ENCODE peak calls at places on chromosomes 6 and 20, in four cellular contexts. One of them, this sample, is unnamed.

GRCh38 chr20:50146732-50147662 is 6.5 kb downstream of the PEDS1 start:
- DNase-seq in choroid plexus epithelial cell: no peak
- DNase-seq in tibial nerve: no peak
- DNase-seq in AG04450: no peak
- DNase-seq in this sample: peak

GRCh38 chr6:39920147-39920546 is 14.1 kb downstream of the MOCS1 start:
- DNase-seq in AG04450: no peak
- DNase-seq in choroid plexus epithelial cell: no peak
- DNase-seq in tibial nerve: no peak
- DNase-seq in this sample: no peak

GRCh38 chr6:163570579-163571231 is 156.2 kb downstream of the QKI start:
- DNase-seq in tibial nerve: no peak
- DNase-seq in choroid plexus epithelial cell: peak
- DNase-seq in AG04450: no peak
- DNase-seq in this sample: no peak

GRCh38 chr6:63565058-63565726 is 7.1 kb upstream of the LOC128125822 start:
- DNase-seq in choroid plexus epithelial cell: no peak
- DNase-seq in AG04450: no peak
- DNase-seq in tibial nerve: no peak
- DNase-seq in this sample: no peak

GRCh38 chr20:51023617-51024155 is 779 bp upstream of the KCNG1 start:
- DNase-seq in tibial nerve: no peak
- DNase-seq in choroid plexus epithelial cell: no peak
- DNase-seq in AG04450: no peak
- DNase-seq in this sample: no peak

GRCh38 chr20:63381781-63382431 is 20.8 kb upstream of the CHRNA4 start:
- DNase-seq in tibial nerve: no peak
- DNase-seq in choroid plexus epithelial cell: peak
- DNase-seq in AG04450: no peak
- DNase-seq in this sample: no peak

GRCh38 chr6:111692327-111693164 is 86.9 kb upstream of the TRAF3IP2 start:
- DNase-seq in AG04450: no peak
- DNase-seq in choroid plexus epithelial cell: no peak
- DNase-seq in tibial nerve: no peak
- DNase-seq in this sample: no peak

GRCh38 chr20:23043376-23043775 is 6.1 kb downstream of the THBD start:
- DNase-seq in AG04450: no peak
- DNase-seq in tibial nerve: no peak
- DNase-seq in choroid plexus epithelial cell: no peak
- DNase-seq in this sample: no peak

GRCh38 chr20:38599410-38599882 is 2.2 kb upstream of the ARHGAP40 start:
- DNase-seq in AG04450: no peak
- DNase-seq in choroid plexus epithelial cell: peak
- DNase-seq in tibial nerve: no peak
- DNase-seq in this sample: peak

GRCh38 chr20:63235399-63235983 is at the start of gene BIRC7:
- DNase-seq in tibial nerve: no peak
- DNase-seq in choroid plexus epithelial cell: no peak
- DNase-seq in AG04450: no peak
- DNase-seq in this sample: no peak

GRCh38 chr6:12749531-12750379 is 33.2 kb downstream of the PHACTR1 start:
- DNase-seq in AG04450: no peak
- DNase-seq in tibial nerve: no peak
- DNase-seq in choroid plexus epithelial cell: no peak
- DNase-seq in this sample: no peak

GRCh38 chr6:48782230-48782629 is 671.2 kb upstream of the PTCHD4 start:
- DNase-seq in tibial nerve: no peak
- DNase-seq in choroid plexus epithelial cell: no peak
- DNase-seq in AG04450: no peak
- DNase-seq in this sample: no peak

GRCh38 chr6:89974776-89975175 is 80.5 kb downstream of the GJA10 start:
- DNase-seq in choroid plexus epithelial cell: no peak
- DNase-seq in tibial nerve: no peak
- DNase-seq in AG04450: no peak
- DNase-seq in this sample: no peak

GRCh38 chr6:12456343-12456742 is 166.2 kb downstream of the EDN1 start:
- DNase-seq in tibial nerve: no peak
- DNase-seq in choroid plexus epithelial cell: no peak
- DNase-seq in AG04450: no peak
- DNase-seq in this sample: no peak

GRCh38 chr6:73515204-73516101 is 5.4 kb downstream of the EEF1A1 start:
- DNase-seq in choroid plexus epithelial cell: peak
- DNase-seq in tibial nerve: peak
- DNase-seq in AG04450: peak
- DNase-seq in this sample: no peak

GRCh38 chr6:40293824-40294188 is 293.4 kb downstream of the LRFN2 start:
- DNase-seq in tibial nerve: no peak
- DNase-seq in AG04450: no peak
- DNase-seq in choroid plexus epithelial cell: no peak
- DNase-seq in this sample: no peak

GRCh38 chr20:59071224-59071623 is 28.6 kb upstream of the PRELID3B start:
- DNase-seq in choroid plexus epithelial cell: no peak
- DNase-seq in AG04450: no peak
- DNase-seq in tibial nerve: no peak
- DNase-seq in this sample: no peak

GRCh38 chr6:50217816-50218215 is 168.1 kb upstream of the DEFB112 start:
- DNase-seq in choroid plexus epithelial cell: no peak
- DNase-seq in AG04450: no peak
- DNase-seq in tibial nerve: no peak
- DNase-seq in this sample: no peak

GRCh38 chr6:2818593-2818992 is 23.1 kb downstream of the SERPINB1 start:
- DNase-seq in tibial nerve: no peak
- DNase-seq in choroid plexus epithelial cell: peak
- DNase-seq in AG04450: no peak
- DNase-seq in this sample: no peak

GRCh38 chr6:15331143-15331542 is 85.3 kb downstream of the JARID2 start:
- DNase-seq in tibial nerve: no peak
- DNase-seq in AG04450: no peak
- DNase-seq in choroid plexus epithelial cell: no peak
- DNase-seq in this sample: no peak

GRCh38 chr6:154738561-154738961 is 5.3 kb downstream of the SCAF8 start:
- DNase-seq in AG04450: no peak
- DNase-seq in choroid plexus epithelial cell: peak
- DNase-seq in tibial nerve: no peak
- DNase-seq in this sample: no peak

GRCh38 chr20:62979876-62980373 is 26.8 kb downstream of the BHLHE23 start:
- DNase-seq in AG04450: no peak
- DNase-seq in tibial nerve: no peak
- DNase-seq in choroid plexus epithelial cell: no peak
- DNase-seq in this sample: no peak

GRCh38 chr6:14310955-14311354 is 193.4 kb downstream of the CD83 start:
- DNase-seq in tibial nerve: no peak
- DNase-seq in choroid plexus epithelial cell: no peak
- DNase-seq in AG04450: no peak
- DNase-seq in this sample: no peak

GRCh38 chr20:63119451-63120285 is 96.3 kb downstream of the YTHDF1 start:
- DNase-seq in choroid plexus epithelial cell: no peak
- DNase-seq in AG04450: no peak
- DNase-seq in tibial nerve: no peak
- DNase-seq in this sample: peak

GRCh38 chr20:16263582-16263981 is 309.7 kb downstream of the KIF16B start:
- DNase-seq in AG04450: no peak
- DNase-seq in choroid plexus epithelial cell: no peak
- DNase-seq in tibial nerve: no peak
- DNase-seq in this sample: no peak

GRCh38 chr6:27288136-27289044 is 23.7 kb downstream of the POM121L2 start:
- DNase-seq in choroid plexus epithelial cell: no peak
- DNase-seq in AG04450: no peak
- DNase-seq in tibial nerve: no peak
- DNase-seq in this sample: no peak

GRCh38 chr6:27290850-27291208 is 21.2 kb downstream of the POM121L2 start:
- DNase-seq in choroid plexus epithelial cell: no peak
- DNase-seq in tibial nerve: no peak
- DNase-seq in AG04450: no peak
- DNase-seq in this sample: no peak

GRCh38 chr6:27287751-27288135 is 24.3 kb downstream of the POM121L2 start:
- DNase-seq in AG04450: no peak
- DNase-seq in choroid plexus epithelial cell: no peak
- DNase-seq in tibial nerve: no peak
- DNase-seq in this sample: no peak

GRCh38 chr6:27293436-27294152 is 18.5 kb downstream of the POM121L2 start:
- DNase-seq in choroid plexus epithelial cell: peak
- DNase-seq in tibial nerve: no peak
- DNase-seq in AG04450: no peak
- DNase-seq in this sample: no peak

GRCh38 chr6:27290065-27290849 is 21.8 kb downstream of the POM121L2 start:
- DNase-seq in tibial nerve: no peak
- DNase-seq in choroid plexus epithelial cell: peak
- DNase-seq in AG04450: no peak
- DNase-seq in this sample: no peak
- H3K4me3 ChIP-seq in tibial nerve: no peak
- H3K4me3 ChIP-seq in choroid plexus epithelial cell: peak
- H3K4me3 ChIP-seq in AG04450: no peak
- H3K4me3 ChIP-seq in this sample: no peak

GRCh38 chr6:148530394-148530923 is 187.8 kb downstream of the SASH1 start:
- DNase-seq in tibial nerve: no peak
- DNase-seq in choroid plexus epithelial cell: peak
- DNase-seq in AG04450: peak
- DNase-seq in this sample: no peak

GRCh38 chr6:148533309-148534107 is 190.9 kb downstream of the SASH1 start:
- DNase-seq in tibial nerve: no peak
- DNase-seq in choroid plexus epithelial cell: no peak
- DNase-seq in AG04450: no peak
- DNase-seq in this sample: no peak

GRCh38 chr6:148529010-148529409 is 186.4 kb downstream of the SASH1 start:
- DNase-seq in AG04450: no peak
- DNase-seq in tibial nerve: no peak
- DNase-seq in choroid plexus epithelial cell: no peak
- DNase-seq in this sample: no peak

GRCh38 chr6:148532698-148533097 is 190.1 kb downstream of the SASH1 start:
- DNase-seq in choroid plexus epithelial cell: no peak
- DNase-seq in AG04450: no peak
- DNase-seq in tibial nerve: no peak
- DNase-seq in this sample: no peak

DNA sequence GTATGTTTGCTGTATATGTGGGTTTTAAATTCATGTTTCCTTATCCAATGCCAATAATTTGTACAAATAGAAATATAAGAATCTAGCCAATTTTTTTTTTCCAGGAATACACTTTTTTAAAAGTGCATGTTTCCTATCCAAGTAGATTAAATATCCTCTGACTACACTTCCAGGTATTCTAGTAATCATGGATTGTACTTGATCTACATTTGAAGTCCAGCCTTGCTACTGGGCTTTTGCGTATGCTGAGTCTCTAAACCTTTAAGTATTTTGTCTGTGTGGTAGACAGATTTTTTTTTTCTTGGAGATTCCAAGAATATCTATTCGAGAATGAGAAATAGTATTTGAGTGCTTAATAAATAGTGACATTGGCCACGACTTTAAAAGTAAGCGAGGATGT is 188.3 kb downstream of the SASH1 start:
- DNase-seq in tibial nerve: no peak
- DNase-seq in AG04450: no peak
- DNase-seq in choroid plexus epithelial cell: peak
- DNase-seq in this sample: no peak
- H3K4me3 ChIP-seq in tibial nerve: no peak
- H3K4me3 ChIP-seq in AG04450: peak
- H3K4me3 ChIP-seq in choroid plexus epithelial cell: no peak
- H3K4me3 ChIP-seq in this sample: peak

GRCh38 chr6:128487055-128487454 is 33.3 kb downstream of the PTPRK start:
- DNase-seq in choroid plexus epithelial cell: peak
- DNase-seq in AG04450: no peak
- DNase-seq in tibial nerve: no peak
- DNase-seq in this sample: no peak

GRCh38 chr6:128482642-128483041 is 37.8 kb downstream of the PTPRK start:
- DNase-seq in AG04450: no peak
- DNase-seq in choroid plexus epithelial cell: no peak
- DNase-seq in tibial nerve: no peak
- DNase-seq in this sample: no peak

GRCh38 chr6:128479991-128480390 is 40.4 kb downstream of the PTPRK start:
- DNase-seq in tibial nerve: no peak
- DNase-seq in AG04450: no peak
- DNase-seq in choroid plexus epithelial cell: no peak
- DNase-seq in this sample: no peak

GRCh38 chr6:128487746-128488145 is 32.7 kb downstream of the PTPRK start:
- DNase-seq in AG04450: no peak
- DNase-seq in choroid plexus epithelial cell: peak
- DNase-seq in tibial nerve: no peak
- DNase-seq in this sample: no peak

GRCh38 chr6:128483472-128484135 is 36.8 kb downstream of the PTPRK start:
- DNase-seq in choroid plexus epithelial cell: no peak
- DNase-seq in tibial nerve: no peak
- DNase-seq in AG04450: no peak
- DNase-seq in this sample: no peak
- H3K4me3 ChIP-seq in choroid plexus epithelial cell: no peak
- H3K4me3 ChIP-seq in tibial nerve: no peak
- H3K4me3 ChIP-seq in AG04450: no peak
- H3K4me3 ChIP-seq in this sample: no peak

GRCh38 chr6:35019171-35019570 is 122.0 kb downstream of the TCP11 start:
- DNase-seq in AG04450: no peak
- DNase-seq in choroid plexus epithelial cell: peak
- DNase-seq in tibial nerve: no peak
- DNase-seq in this sample: no peak
- H3K4me3 ChIP-seq in AG04450: no peak
- H3K4me3 ChIP-seq in choroid plexus epithelial cell: no peak
- H3K4me3 ChIP-seq in tibial nerve: peak
- H3K4me3 ChIP-seq in this sample: peak

DNA sequence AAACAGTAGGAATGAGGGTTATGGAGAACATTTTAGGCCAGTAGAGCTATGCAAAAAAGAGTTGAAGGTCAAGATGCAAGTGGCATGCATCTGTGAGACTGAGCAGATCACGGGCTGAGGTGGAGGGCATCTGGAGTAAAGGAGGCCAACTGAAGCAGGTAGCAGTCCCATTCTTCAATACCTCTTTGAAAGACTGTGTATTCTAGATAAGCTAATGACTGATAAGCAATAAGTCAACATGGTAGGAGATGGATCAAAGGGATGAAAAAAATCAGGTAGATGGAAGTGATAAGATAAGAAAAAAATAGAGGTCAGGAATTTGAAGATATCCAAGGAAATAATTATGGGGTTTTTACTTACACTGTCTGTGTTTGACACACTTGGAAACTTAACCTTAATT is 55.6 kb downstream of the ARMC2 start:
- DNase-seq in choroid plexus epithelial cell: no peak
- DNase-seq in AG04450: no peak
- DNase-seq in tibial nerve: no peak
- DNase-seq in this sample: no peak
- H3K4me3 ChIP-seq in choroid plexus epithelial cell: no peak
- H3K4me3 ChIP-seq in AG04450: no peak
- H3K4me3 ChIP-seq in tibial nerve: no peak
- H3K4me3 ChIP-seq in this sample: no peak

GRCh38 chr20:60087563-60088105 is 129.4 kb downstream of the CDH26 start:
- DNase-seq in AG04450: no peak
- DNase-seq in tibial nerve: no peak
- DNase-seq in choroid plexus epithelial cell: peak
- DNase-seq in this sample: no peak
- H3K4me3 ChIP-seq in AG04450: no peak
- H3K4me3 ChIP-seq in tibial nerve: no peak
- H3K4me3 ChIP-seq in choroid plexus epithelial cell: no peak
- H3K4me3 ChIP-seq in this sample: peak